ENCODE peak calls at places on chromosomes 16 and 17, in seven cellular contexts. B, A, Y, J, K, H and I are unnamed samples.

GRCh38 chr17:50211249-50212120 is 10.1 kb upstream of the COL1A1 start:
- DNase-seq in B (no peak), A (no peak), Y (no peak), J (no peak), K (no peak), H (no peak), I (no peak)

GRCh38 chr16:57244463-57244766 is 644 bp upstream of the ARL2BP start:
- DNase-seq in B (no peak), A (no peak), Y (no peak), J (no peak), K (no peak), H (no peak), I (no peak)

GRCh38 chr17:52721932-52722331 is 563.4 kb upstream of the CA10 start:
- DNase-seq in B (no peak), A (no peak), Y (no peak), J (no peak), K (no peak), H (no peak), I (no peak)

GRCh38 chr17:75103601-75104554 is 5.9 kb upstream of the ARMC7 start:
- DNase-seq in B (no peak), A (no peak), Y (no peak), J (no peak), K (no peak), H (no peak), I (no peak)

GRCh38 chr16:51968756-51969155 is 578.2 kb downstream of the TOX3 start:
- DNase-seq in B (no peak), A (no peak), Y (no peak), J (no peak), K (no peak), H (no peak), I (no peak)

GRCh38 chr17:38747385-38748328 is 479 bp downstream of the PCGF2 start:
- DNase-seq in B (peak; percentile 64), A (no peak), Y (peak; percentile 75), J (peak; percentile 71), K (peak; percentile 82), H (peak; percentile 55), I (no peak)

GRCh38 chr17:36697907-36698526 is 96.6 kb downstream of the MRM1 start:
- DNase-seq in B (no peak), A (no peak), Y (peak; percentile 87), J (no peak), K (no peak), H (peak; percentile 59), I (no peak)

GRCh38 chr16:3646348-3646920 is 8.1 kb upstream of the DNASE1 start:
- DNase-seq in B (no peak), A (peak; percentile 52), Y (peak; percentile 53), J (peak; percentile 93), K (no peak), H (no peak), I (no peak)